ENCODE peak calls at places on chromosomes 7 and 10, in ten cellular contexts. P is astrocyte of the spinal cord; M is tibial artery; V is T-helper 1 cell; L is AG04449; U is endothelial cell; B is non-pigmented ciliary epithelial cell; C is stimulated activated CD8-positive, alpha-beta memory T cell treated with anti-CD3 and anti-CD28 coated beads, Interleukin-4, amount 100 ng/mL, for 1 hour; Y is upper lobe of right lung; S is head of caudate nucleus. Q is an unnamed sample.

GRCh38 chr7:134879815-134880475 is 100.5 kb downstream of the CALD1 start:
- DNase-seq in L (no peak), S (no peak), Y (no peak), M (no peak), C (no peak), V (no peak), B (no peak), U (no peak), P (no peak), Q (no peak)

GRCh38 chr10:114356786-114357588 is 47.3 kb downstream of the AFAP1L2 start:
- DNase-seq in B (peak; percentile 54), M (no peak), S (no peak), U (no peak), L (no peak), P (peak; percentile 89), V (no peak), C (no peak), Y (no peak), Q (no peak)

GRCh38 chr7:22843681-22844309 is 21.1 kb upstream of the TOMM7 start:
- DNase-seq in C (no peak), V (no peak), S (no peak), P (no peak), M (no peak), L (no peak), Y (no peak), U (no peak), B (no peak), Q (no peak)

GRCh38 chr7:34066968-34067367 is 161.6 kb downstream of the BMPER start:
- DNase-seq in Y (no peak), S (no peak), U (no peak), P (no peak), L (no peak), V (no peak), C (no peak), B (no peak), M (no peak), Q (no peak)

GRCh38 chr7:128405345-128406146 is 4.2 kb downstream of the IMPDH1 start:
- DNase-seq in V (peak; percentile 51), S (peak; percentile 39), Y (peak; percentile 82), L (no peak), M (no peak), U (no peak), P (no peak), B (no peak), C (no peak), Q (no peak)

GRCh38 chr7:26001662-26002244 is 150.2 kb upstream of the NFE2L3 start:
- DNase-seq in B (no peak), U (no peak), L (no peak), V (no peak), P (no peak), M (no peak), S (no peak), Y (no peak), C (no peak), Q (no peak)

GRCh38 chr7:115226410-115226809 is 304.5 kb downstream of the MDFIC start:
- DNase-seq in L (no peak), P (no peak), S (no peak), M (no peak), U (no peak), B (no peak), C (no peak), V (no peak), Y (no peak), Q (no peak)

GRCh38 chr10:9681655-9682054 is 1336.0 kb upstream of the CELF2 start:
- DNase-seq in Y (no peak), S (no peak), U (no peak), B (no peak), C (no peak), M (no peak), L (no peak), V (no peak), P (no peak), Q (no peak)

GRCh38 chr10:51763746-51764145 is 64.4 kb upstream of the CSTF2T start:
- DNase-seq in L (no peak), C (no peak), M (no peak), Y (no peak), P (no peak), B (no peak), V (no peak), S (no peak), U (no peak), Q (no peak)

GRCh38 chr10:74233281-74233680 is 82.3 kb downstream of the ADK start:
- DNase-seq in L (no peak), P (no peak), C (no peak), V (no peak), B (no peak), Y (no peak), M (no peak), S (no peak), U (no peak), Q (no peak)

GRCh38 chr7:6276911-6277408 is 4.5 kb upstream of the CYTH3 start:
- DNase-seq in V (no peak), L (no peak), B (no peak), U (no peak), P (no peak), Y (peak; percentile 20), S (no peak), C (no peak), M (peak; percentile 27), Q (no peak)

GRCh38 chr10:76040107-76040829 is 608.8 kb downstream of the LRMDA start:
- DNase-seq in M (no peak), P (no peak), V (no peak), Y (no peak), B (no peak), L (no peak), S (no peak), U (no peak), C (no peak), Q (no peak)

GRCh38 chr10:117248700-117249465 is 8.0 kb downstream of the SLC18A2 start:
- DNase-seq in V (no peak), B (no peak), Y (no peak), C (no peak), L (no peak), U (no peak), M (no peak), S (no peak), P (no peak), Q (no peak)

GRCh38 chr10:117137911-117138642 is at the start of gene VAX1:
- DNase-seq in M (peak; percentile 49), S (peak; percentile 53), C (no peak), Y (no peak), P (no peak), U (peak; percentile 52), B (no peak), L (no peak), V (no peak), Q (no peak)

GRCh38 chr7:47534322-47535032 is 47.4 kb downstream of the TNS3 start:
- DNase-seq in Y (no peak), M (no peak), B (no peak), U (no peak), S (no peak), V (no peak), C (no peak), L (no peak), P (no peak), Q (no peak)

GRCh38 chr10:61606971-61607907 is 55.5 kb upstream of the CABCOCO1 start:
- DNase-seq in M (no peak), B (no peak), L (no peak), Y (no peak), U (no peak), P (no peak), V (no peak), S (no peak), C (no peak), Q (no peak)

GRCh38 chr10:117174439-117175214 is 22.7 kb upstream of the KCNK18 start:
- DNase-seq in M (peak; percentile 76), Y (peak; percentile 80), L (no peak), B (peak; percentile 23), C (peak; percentile 56), S (peak; percentile 89), V (peak; percentile 49), U (peak; percentile 91), P (peak; percentile 74), Q (peak; percentile 72)

Q was measured in central memory CD8-positive, alpha-beta T cell.